ENCODE peak calls at places on chromosomes 2 and 18, in four cellular contexts. U is mucosa of descending colon; A is heart right ventricle; Y is CD8-positive, alpha-beta T cell. X is an unnamed sample.

GRCh38 chr2:69578201-69578555 is 65.4 kb downstream of the AAK1 start:
- DNase-seq in U (no peak), A (no peak), Y (no peak), X (no peak)

GRCh38 chr2:69582582-69583176 is 60.9 kb downstream of the AAK1 start:
- DNase-seq in U (no peak), A (no peak), Y (no peak), X (no peak)

GRCh38 chr2:219273887-219274391 is 5.2 kb upstream of the DNAJB2 start:
- DNase-seq in U (no peak), A (no peak), Y (no peak), X (no peak)

GRCh38 chr18:3044931-3045698 is 32.2 kb upstream of the LPIN2 start:
- DNase-seq in U (peak; percentile 76), A (no peak), Y (no peak), X (peak; percentile 66)

GRCh38 chr2:10322481-10322880 is 19.8 kb downstream of the HPCAL1 start:
- DNase-seq in U (no peak), A (no peak), Y (no peak), X (no peak)

GRCh38 chr2:33417093-33417492 is 59.4 kb upstream of the RASGRP3 start:
- DNase-seq in U (no peak), A (no peak), Y (no peak), X (no peak)

GRCh38 chr2:33475381-33476099 is 909 bp upstream of the RASGRP3 start:
- DNase-seq in U (peak; percentile 72), A (peak; percentile 52), Y (peak; percentile 69), X (peak; percentile 78)

GRCh38 chr2:219402665-219403515 is 15.2 kb upstream of the DNPEP start:
- DNase-seq in U (no peak), A (no peak), Y (peak; percentile 58), X (no peak)

GRCh38 chr18:31247574-31248199 is 70.3 kb upstream of the DSG1 start:
- DNase-seq in U (no peak), A (no peak), Y (no peak), X (no peak)

GRCh38 chr2:222835142-222835822 is 25.6 kb upstream of the ACSL3 start:
- DNase-seq in U (no peak), A (no peak), Y (no peak), X (no peak)

GRCh38 chr18:62088146-62088545 is 98.7 kb downstream of the PIGN start:
- DNase-seq in U (no peak), A (no peak), Y (no peak), X (no peak)

GRCh38 chr2:206211657-206212255 is 52.1 kb downstream of the EEF1B2 start:
- DNase-seq in U (no peak), A (no peak), Y (no peak), X (no peak)

GRCh38 chr2:224146356-224147160 is 107.5 kb upstream of the SERPINE2 start:
- DNase-seq in U (no peak), A (no peak), Y (no peak), X (no peak)

GRCh38 chr2:192645811-192646598 is 451.3 kb upstream of the TMEFF2 start:
- DNase-seq in U (no peak), A (no peak), Y (no peak), X (no peak)

GRCh38 chr2:190835303-190835930 is 45.2 kb upstream of the GLS start:
- DNase-seq in U (no peak), A (no peak), Y (no peak), X (no peak)

GRCh38 chr2:159904565-159905281 is 106.7 kb upstream of the CD302 start:
- DNase-seq in U (peak; percentile 94), A (peak; percentile 56), Y (peak; percentile 77), X (peak; percentile 76)

GRCh38 chr2:102258386-102259074 is 52.8 kb upstream of the IL1RL1 start:
- DNase-seq in U (no peak), A (no peak), Y (no peak), X (no peak)

GRCh38 chr18:46497129-46497528 is 159.9 kb downstream of the LOXHD1 start:
- DNase-seq in U (no peak), A (peak; percentile 37), Y (no peak), X (no peak)

GRCh38 chr2:1599301-1600085 is 144.8 kb downstream of the PXDN start:
- DNase-seq in U (no peak), A (no peak), Y (no peak), X (no peak)

GRCh38 chr2:190815223-190815622 is 65.4 kb upstream of the GLS start:
- DNase-seq in U (no peak), A (no peak), Y (no peak), X (no peak)

GRCh38 chr2:88127888-88128653 is at the start of gene FABP1:
- DNase-seq in U (peak; percentile 62), A (no peak), Y (no peak), X (peak; percentile 50)

GRCh38 chr2:196096264-196096663 is 27.6 kb upstream of the DNAH7 start:
- DNase-seq in U (no peak), A (no peak), Y (no peak), X (no peak)

GRCh38 chr2:48305569-48305968 is 224.4 kb upstream of the STON1 start:
- DNase-seq in U (no peak), A (no peak), Y (no peak), X (no peak)

GRCh38 chr18:25345432-25345831 is 6.5 kb downstream of the ZNF521 start:
- DNase-seq in U (no peak), A (no peak), Y (no peak), X (no peak)

GRCh38 chr2:113872201-113872600 is 17.7 kb upstream of the ACTR3 start:
- DNase-seq in U (no peak), A (no peak), Y (no peak), X (no peak)

GRCh38 chr18:57728941-57729511 is 74.1 kb downstream of the ATP8B1 start:
- DNase-seq in U (no peak), A (no peak), Y (no peak), X (no peak)

GRCh38 chr18:12308386-12309100 is 502 bp downstream of the TUBB6 start:
- DNase-seq in U (peak; percentile 83), A (peak; percentile 85), Y (no peak), X (no peak)

GRCh38 chr18:12307251-12307736 is 747 bp upstream of the TUBB6 start:
- DNase-seq in U (no peak), A (peak; percentile 66), Y (no peak), X (no peak)

GRCh38 chr18:12309683-12310198 is 1.7 kb downstream of the TUBB6 start:
- DNase-seq in U (no peak), A (no peak), Y (no peak), X (no peak)

GRCh38 chr18:12306752-12307151 is 1.3 kb upstream of the TUBB6 start:
- DNase-seq in U (no peak), A (no peak), Y (no peak), X (no peak)

GRCh38 chr18:12307871-12308385 is at the start of gene TUBB6:
- DNase-seq in U (peak; percentile 73), A (peak; percentile 84), Y (no peak), X (peak; percentile 69)
- H3K4me3 ChIP-seq in U (peak within 1 kb of the TSS; percentile 17), A (peak within 1 kb of the TSS; percentile 83), Y (peak within 1 kb of the TSS; percentile 23), X (peak within 1 kb of the TSS; percentile 55)

GRCh38 chr18:55997156-55997561 is 409.2 kb upstream of the TCF4 start:
- DNase-seq in U (no peak), A (no peak), Y (no peak), X (no peak)

GRCh38 chr18:56000041-56000440 is 412.0 kb upstream of the TCF4 start:
- DNase-seq in U (no peak), A (no peak), Y (no peak), X (no peak)

GRCh38 chr18:55999641-56000040 is 411.6 kb upstream of the TCF4 start:
- DNase-seq in U (no peak), A (no peak), Y (no peak), X (no peak)

GRCh38 chr18:55996726-55997125 is 408.7 kb upstream of the TCF4 start:
- DNase-seq in U (no peak), A (no peak), Y (no peak), X (no peak)

DNA sequence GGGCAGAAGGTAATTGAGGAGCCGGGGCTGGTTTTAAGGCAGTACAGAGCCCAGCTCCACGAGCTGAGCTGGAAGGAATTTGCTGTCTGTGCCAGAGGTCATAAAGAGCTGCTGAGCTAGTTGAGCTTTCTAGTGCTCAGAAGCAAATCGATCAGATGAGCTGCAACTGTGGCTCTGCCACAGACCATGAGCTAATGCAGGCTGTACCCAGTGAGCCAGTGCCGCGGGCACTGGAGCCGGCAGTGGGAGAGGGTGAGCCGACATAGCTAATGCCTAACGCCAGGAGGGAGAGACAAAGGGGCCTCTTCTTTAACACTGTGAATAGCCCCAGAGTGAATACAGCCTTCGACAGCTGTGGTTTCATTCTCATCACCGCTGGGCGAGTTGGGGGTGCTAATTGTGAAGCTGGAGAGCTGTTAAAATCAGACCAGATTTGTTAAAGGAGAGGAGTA is 410.1 kb upstream of the TCF4 start:
- DNase-seq in U (no peak), A (no peak), Y (no peak), X (no peak)
- H3K4me3 ChIP-seq in U (no peak overlapping the region), A (peak overlapping the region; percentile 22), Y (no peak overlapping the region), X (no peak overlapping the region)

GRCh38 chr2:217941339-217941738 is 61.5 kb downstream of the TNS1 start:
- DNase-seq in U (peak; percentile 50), A (no peak), Y (no peak), X (no peak)
- H3K4me3 ChIP-seq in U (no peak overlapping the region), A (peak overlapping the region; percentile 69), Y (no peak overlapping the region), X (peak overlapping the region; percentile 98)

DNA sequence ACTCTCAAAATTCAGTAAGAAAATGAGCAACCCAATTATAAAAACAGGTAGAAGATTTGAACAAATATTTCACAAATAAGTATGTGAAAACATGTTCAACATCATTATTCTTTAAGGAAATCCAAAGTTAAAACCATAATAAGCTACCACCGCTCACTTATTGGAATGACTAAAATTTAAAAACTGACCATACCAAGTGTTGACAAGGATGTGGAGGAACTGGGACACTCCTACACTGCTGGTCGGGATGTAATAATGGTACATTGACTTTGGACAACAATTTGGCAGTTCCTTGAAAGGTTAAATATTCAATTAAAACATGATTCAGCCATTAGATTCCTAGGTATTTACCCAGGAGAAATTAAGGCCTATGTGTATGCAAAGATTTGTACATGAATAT is 336.5 kb downstream of the IRS1 start:
- DNase-seq in U (no peak), A (no peak), Y (no peak), X (no peak)
- H3K4me3 ChIP-seq in U (no peak overlapping the region), A (no peak overlapping the region), Y (no peak overlapping the region), X (no peak overlapping the region)